ENCODE peak calls at places on chromosomes 12 and 14, in five cellular contexts. N is NCI-H1092, M is fibroblast of the aortic adventitia, Y is iris pigment epithelial cell, Z is caudate nucleus. L is an unnamed sample.

GRCh38 chr12:82326905-82327503 is 31.2 kb downstream of the CCDC59 start:
- DNase-seq in N (peak; percentile 21), M (peak; percentile 59), Y (peak; percentile 25), Z (no peak), L (no peak)

GRCh38 chr12:109952873-109953272 is 43.3 kb downstream of the GIT2 start:
- DNase-seq in N (no peak), M (no peak), Y (no peak), Z (no peak), L (no peak)

GRCh38 chr12:47905313-47905730 is 528 bp upstream of the VDR start:
- DNase-seq in N (peak; percentile 57), M (no peak), Y (no peak), Z (no peak), L (peak; percentile 64)

GRCh38 chr12:51751657-51752056 is 96.9 kb downstream of the FIGNL2 start:
- DNase-seq in N (no peak), M (peak; percentile 37), Y (no peak), Z (no peak), L (peak; percentile 54)

GRCh38 chr14:66490143-66491111 is 4.3 kb downstream of the CCDC196 start:
- DNase-seq in N (no peak), M (no peak), Y (no peak), Z (no peak), L (no peak)

GRCh38 chr14:103600503-103600902 is 28.5 kb upstream of the KLC1 start:
- DNase-seq in N (no peak), M (no peak), Y (no peak), Z (no peak), L (no peak)

GRCh38 chr12:1879633-1880032 is 38.8 kb downstream of the CACNA2D4 start:
- DNase-seq in N (no peak), M (no peak), Y (no peak), Z (no peak), L (no peak)

GRCh38 chr14:47948981-47949380 is 273.6 kb upstream of the MDGA2 start:
- DNase-seq in N (no peak), M (no peak), Y (no peak), Z (no peak), L (no peak)

GRCh38 chr12:2324375-2324774 is 271.6 kb downstream of the CACNA1C start:
- DNase-seq in N (peak; percentile 98), M (no peak), Y (no peak), Z (no peak), L (no peak)

GRCh38 chr14:51533877-51534553 is 117.7 kb upstream of the FRMD6 start:
- DNase-seq in N (no peak), M (no peak), Y (no peak), Z (no peak), L (no peak)

GRCh38 chr12:94909609-94910008 is 93.9 kb downstream of the NDUFA12 start:
- DNase-seq in N (no peak), M (peak; percentile 21), Y (no peak), Z (no peak), L (no peak)

GRCh38 chr12:19841451-19841850 is 402.2 kb downstream of the AEBP2 start:
- DNase-seq in N (no peak), M (peak; percentile 26), Y (peak; percentile 27), Z (no peak), L (no peak)

GRCh38 chr12:52202361-52203078 is 10.7 kb upstream of the KRT80 start:
- DNase-seq in N (peak; percentile 46), M (no peak), Y (no peak), Z (no peak), L (peak; percentile 54)

GRCh38 chr14:99095369-99095768 is 176.6 kb downstream of the BCL11B start:
- DNase-seq in N (no peak), M (no peak), Y (no peak), Z (no peak), L (no peak)

GRCh38 chr14:24634158-24634557 is at the start of gene GZMB:
- DNase-seq in N (no peak), M (no peak), Y (no peak), Z (no peak), L (peak; percentile 46)

L was measured in aorta.